ENCODE peak calls at places on chromosomes 7 and 10, in nine cellular contexts. H is lower lobe of right lung, J is GM12878, R is mesenchymal stem cell, T is cardiac muscle cell, U is fibroblast of lung, M is GM23248, F is SJSA1, Y is lung. V is an unnamed sample. For H3K9me3, the result is how much of the 10 kb centered on the place peaks cover.

GRCh38 chr10:22573820-22574569 is 140.4 kb downstream of the PIP4K2A start:
- DNase-seq in H (no peak), J (no peak), R (peak), T (peak), U (no peak), M (peak), F (peak), Y (no peak), V (no peak)

GRCh38 chr10:30798621-30799020 is 169.1 kb upstream of the LYZL2 start:
- DNase-seq in H (no peak), J (no peak), R (no peak), T (no peak), U (no peak), M (no peak), F (no peak), Y (no peak), V (no peak)

GRCh38 chr10:23063387-23064287 is 31.7 kb upstream of the MSRB2 start:
- DNase-seq in H (no peak), J (no peak), R (peak), T (peak), U (peak), M (peak), F (no peak), Y (peak), V (no peak)

GRCh38 chr7:33612434-33612833 is 292.9 kb upstream of the BMPER start:
- DNase-seq in H (no peak), J (no peak), R (peak), T (no peak), U (no peak), M (no peak), F (no peak), Y (no peak), V (no peak)

GRCh38 chr7:69963388-69963787 is 365.1 kb downstream of the AUTS2 start:
- DNase-seq in H (no peak), J (no peak), R (no peak), T (no peak), U (no peak), M (no peak), F (no peak), Y (no peak), V (no peak)

GRCh38 chr10:88032566-88032965 is 169.1 kb downstream of the PTEN start:
- DNase-seq in H (no peak), J (no peak), R (peak), T (peak), U (peak), M (peak), F (peak), Y (no peak), V (no peak)

GRCh38 chr7:132443776-132444520 is 132.3 kb downstream of the PLXNA4 start:
- DNase-seq in H (no peak), J (no peak), R (no peak), T (no peak), U (no peak), M (no peak), F (no peak), Y (no peak), V (no peak)

GRCh38 chr10:17273403-17273802 is 45.4 kb downstream of the VIM start:
- DNase-seq in H (no peak), J (no peak), R (peak), T (peak), U (peak), M (peak), F (peak), Y (no peak), V (no peak)

GRCh38 chr10:118374404-118374803 is 32.3 kb upstream of the FAM204A start:
- DNase-seq in H (no peak), J (no peak), R (no peak), T (no peak), U (peak), M (peak), F (peak), Y (no peak), V (no peak)

GRCh38 chr7:87510430-87510875 is 35.0 kb upstream of the ABCB4 start:
- DNase-seq in H (no peak), J (no peak), R (no peak), T (no peak), U (no peak), M (peak), F (no peak), Y (no peak), V (no peak)

GRCh38 chr10:62831346-62831745 is 15.2 kb upstream of the EGR2 start:
- DNase-seq in H (no peak), J (no peak), R (no peak), T (peak), U (peak), M (peak), F (no peak), Y (no peak), V (peak)

GRCh38 chr7:98758157-98758556 is 111.7 kb downstream of the TMEM130 start:
- DNase-seq in H (no peak), J (no peak), R (no peak), T (no peak), U (no peak), M (no peak), F (no peak), Y (no peak), V (no peak)

GRCh38 chr10:20776384-20776783 is 120.7 kb downstream of the NEBL start:
- DNase-seq in H (no peak), J (no peak), R (no peak), T (no peak), U (no peak), M (no peak), F (no peak), Y (no peak), V (no peak)

GRCh38 chr10:59134302-59134701 is 42.1 kb upstream of the PHYHIPL start:
- DNase-seq in H (no peak), J (no peak), R (no peak), T (no peak), U (no peak), M (no peak), F (no peak), Y (no peak), V (no peak)

GRCh38 chr7:117630907-117631564 is 151.2 kb downstream of the CFTR start:
- DNase-seq in H (no peak), J (no peak), R (no peak), T (no peak), U (no peak), M (no peak), F (no peak), Y (no peak), V (no peak)

GRCh38 chr7:108059526-108059925 is 56.6 kb upstream of the LAMB1 start:
- DNase-seq in H (no peak), J (no peak), R (no peak), T (peak), U (no peak), M (no peak), F (no peak), Y (no peak), V (no peak)

GRCh38 chr7:157619753-157620525 is 283.1 kb downstream of the DNAJB6 start:
- DNase-seq in H (no peak), J (no peak), R (no peak), T (no peak), U (no peak), M (no peak), F (no peak), Y (no peak), V (no peak)

GRCh38 chr7:143398616-143399015 is 10.0 kb downstream of the EPHA1 start:
- DNase-seq in H (no peak), J (no peak), R (no peak), T (no peak), U (no peak), M (no peak), F (no peak), Y (no peak), V (no peak)

GRCh38 chr10:100359529-100360150 is 12.6 kb downstream of the SCD start:
- DNase-seq in H (no peak), J (no peak), R (no peak), T (no peak), U (no peak), M (no peak), F (no peak), Y (no peak), V (no peak)

GRCh38 chr10:26441491-26442214 is 3.5 kb downstream of the APBB1IP start:
- DNase-seq in H (no peak), J (no peak), R (no peak), T (no peak), U (peak), M (peak), F (no peak), Y (no peak), V (no peak)

GRCh38 chr10:87656431-87657072 is 3.1 kb upstream of the PAPSS2 start:
- DNase-seq in H (no peak), J (no peak), R (peak), T (peak), U (peak), M (peak), F (peak), Y (no peak), V (no peak)

GRCh38 chr7:142632291-142633134 is 116.8 kb upstream of the PRSS1 start:
- DNase-seq in H (peak), J (peak), R (peak), T (peak), U (peak), M (peak), F (peak), Y (peak), V (no peak)

GRCh38 chr7:158124671-158125079 is 462.9 kb downstream of the PTPRN2 start:
- DNase-seq in H (no peak), J (no peak), R (no peak), T (no peak), U (no peak), M (no peak), F (no peak), Y (no peak), V (no peak)

GRCh38 chr7:12788171-12788570 is 100.7 kb downstream of the ARL4A start:
- DNase-seq in H (no peak), J (no peak), R (no peak), T (no peak), U (no peak), M (no peak), F (no peak), Y (no peak), V (no peak)

GRCh38 chr10:126895214-126895781 is 9.9 kb upstream of the DOCK1 start:
- DNase-seq in H (no peak), J (no peak), R (no peak), T (no peak), U (no peak), M (no peak), F (no peak), Y (no peak), V (no peak)

GRCh38 chr7:138875794-138876193 is 77.8 kb upstream of the ATP6V0A4 start:
- DNase-seq in H (no peak), J (no peak), R (peak), T (peak), U (peak), M (peak), F (peak), Y (no peak), V (peak)

GRCh38 chr7:26065652-26066051 is 86.3 kb upstream of the NFE2L3 start:
- DNase-seq in H (no peak), J (no peak), R (no peak), T (no peak), U (no peak), M (no peak), F (no peak), Y (no peak), V (no peak)

GRCh38 chr10:120719333-120719732 is 131.8 kb upstream of the WDR11 start:
- DNase-seq in H (no peak), J (peak), R (no peak), T (no peak), U (no peak), M (no peak), F (no peak), Y (no peak), V (no peak)

GRCh38 chr7:140669352-140669751 is 3.4 kb upstream of the ADCK2 start:
- DNase-seq in H (no peak), J (no peak), R (no peak), T (no peak), U (no peak), M (no peak), F (no peak), Y (no peak), V (no peak)

DNA sequence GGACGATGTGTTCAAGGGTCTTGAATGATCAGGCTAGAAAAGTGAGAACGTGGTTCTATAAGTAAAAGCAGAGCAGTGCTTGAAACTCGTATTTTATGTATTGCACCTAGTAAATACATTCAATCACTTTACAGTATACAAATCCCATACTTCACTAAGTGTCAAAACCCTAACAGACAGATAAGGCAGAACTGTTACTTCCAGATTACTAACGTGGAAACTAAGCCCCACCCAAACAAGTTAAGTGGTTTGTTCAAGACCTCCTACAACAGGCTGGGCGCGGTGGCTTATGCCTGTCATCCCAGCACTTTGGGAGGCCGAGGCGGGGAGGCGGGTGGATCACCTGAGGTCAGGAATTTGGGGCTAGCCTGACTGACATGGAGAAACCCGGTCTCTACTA is 9.2 kb upstream of the MYO1G start:
- DNase-seq in H (no peak), J (no peak), R (no peak), T (no peak), U (no peak), M (no peak), F (no peak), Y (no peak), V (no peak)
- H3K4me3 ChIP-seq in H (no peak), J (no peak), R (no peak), T (no peak), U (no peak), M (no peak), F (no peak), Y (no peak), V (no peak)

DNA sequence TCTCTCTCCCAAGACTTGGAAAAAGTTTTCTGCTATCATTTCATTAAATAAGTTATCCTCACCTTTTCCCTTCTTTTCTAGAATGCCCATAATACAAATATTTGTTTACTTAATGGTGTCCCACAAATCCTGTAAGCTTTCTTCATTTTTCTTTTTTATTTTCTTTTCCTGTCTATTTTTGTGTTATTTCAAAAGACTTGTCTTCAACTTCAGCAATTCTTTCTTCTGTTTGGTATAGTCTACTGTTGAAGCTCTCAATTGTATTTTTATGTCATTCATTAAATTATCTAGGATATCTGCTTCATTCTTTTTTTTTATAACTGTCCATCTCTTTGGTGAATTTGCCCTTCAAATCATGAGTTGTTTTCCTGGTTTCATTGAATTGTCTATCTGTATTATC is 25.1 kb upstream of the PLA2G12B start:
- DNase-seq in H (no peak), J (no peak), R (no peak), T (no peak), U (no peak), M (no peak), F (no peak), Y (no peak), V (no peak)
- H3K9me3 ChIP-seq in H (under half), J (under half), R (half or more), T (under half), U (under half), M (under half), F (under half), Y (under half), V (under half)

DNA sequence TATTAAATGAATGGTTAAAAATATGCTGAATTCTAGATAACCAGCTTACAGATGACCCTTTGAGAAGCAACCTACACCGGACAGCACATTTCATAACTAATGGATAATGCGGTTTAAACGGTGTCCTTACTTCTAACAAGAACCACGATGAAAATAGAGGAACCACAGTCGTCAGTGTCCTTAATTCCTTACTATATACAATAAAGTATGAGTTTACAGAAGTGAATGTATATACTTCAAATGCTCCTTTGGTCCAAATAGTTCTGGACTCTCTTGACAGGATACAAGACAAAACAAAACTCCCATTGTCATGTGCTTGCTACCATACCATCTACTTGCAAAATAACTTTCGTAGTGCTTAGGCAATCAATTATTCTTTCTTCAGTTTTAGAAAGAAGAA is 2.4 kb downstream of the NAMPT start:
- DNase-seq in H (no peak), J (no peak), R (peak), T (no peak), U (no peak), M (no peak), F (no peak), Y (no peak), V (no peak)
- H3K4me3 ChIP-seq in H (peak), J (peak), R (no peak), T (no peak), U (no peak), M (peak), F (no peak), Y (no peak), V (no peak)

GRCh38 chr10:105466521-105466920 is 825.4 kb downstream of the SORCS3 start:
- DNase-seq in H (no peak), J (no peak), R (no peak), T (no peak), U (no peak), M (no peak), F (no peak), Y (no peak), V (no peak)
- H3K9me3 ChIP-seq in H (under half), J (under half), R (under half), T (under half), U (under half), M (under half), F (under half), Y (under half), V (under half)

GRCh38 chr10:6401562-6402348 is 178.3 kb downstream of the PRKCQ start:
- DNase-seq in H (peak), J (peak), R (peak), T (peak), U (peak), M (peak), F (peak), Y (peak), V (peak)
- H3K4me3 ChIP-seq in H (peak), J (no peak), R (no peak), T (peak), U (peak), M (peak), F (peak), Y (no peak), V (peak)

GRCh38 chr10:71213127-71213616 is 802 bp downstream of the UNC5B start:
- DNase-seq in H (peak), J (no peak), R (peak), T (peak), U (peak), M (peak), F (no peak), Y (peak), V (no peak)

GRCh38 chr10:71212249-71213126 is at the start of gene UNC5B:
- DNase-seq in H (peak), J (no peak), R (peak), T (peak), U (peak), M (peak), F (peak), Y (peak), V (peak)

GRCh38 chr10:71214641-71215160 is 2.3 kb downstream of the UNC5B start:
- DNase-seq in H (no peak), J (no peak), R (no peak), T (no peak), U (no peak), M (no peak), F (no peak), Y (no peak), V (no peak)

GRCh38 chr10:71211759-71212248 is 566 bp upstream of the UNC5B start:
- DNase-seq in H (no peak), J (no peak), R (no peak), T (no peak), U (no peak), M (no peak), F (no peak), Y (no peak), V (no peak)

DNA sequence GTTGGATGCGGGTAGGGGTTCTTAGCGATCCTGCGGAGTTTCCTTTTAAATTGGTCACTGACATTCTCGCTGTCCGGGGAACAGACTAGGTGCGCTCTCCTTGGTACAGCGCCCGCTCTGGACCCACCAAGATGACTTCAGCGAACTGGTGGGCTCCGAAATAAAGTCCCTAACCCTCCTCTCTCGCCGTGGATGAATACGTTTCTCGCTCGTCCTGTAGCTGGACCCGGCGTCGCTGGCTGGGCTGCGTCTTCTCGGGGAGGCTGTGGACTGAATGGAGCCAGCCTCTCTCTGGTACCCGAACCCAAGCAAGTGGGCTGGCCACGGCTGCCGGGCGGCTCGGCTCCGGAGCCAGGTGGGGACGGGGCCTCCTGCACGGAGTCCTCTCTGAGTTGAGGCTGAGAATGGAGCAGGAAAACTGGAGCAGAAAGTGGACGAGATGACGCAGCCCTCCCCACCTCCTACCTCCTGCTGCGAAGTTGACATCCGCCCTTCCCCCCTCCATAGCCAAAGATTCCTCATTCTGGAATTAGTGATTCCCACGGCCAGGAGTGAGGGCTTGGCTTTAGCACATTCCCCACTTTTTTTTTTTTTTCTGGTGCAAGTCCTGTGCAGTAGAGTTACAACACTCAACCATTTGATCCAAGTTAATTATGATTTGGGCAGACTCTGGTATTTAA is 1.5 kb downstream of the UNC5B start:
- DNase-seq in H (no peak), J (no peak), R (peak), T (peak), U (peak), M (peak), F (no peak), Y (no peak), V (no peak)
- H3K9me3 ChIP-seq in H (under half), J (under half), R (under half), T (under half), U (under half), M (under half), F (under half), Y (under half), V (under half)

GRCh38 chr7:130884437-130885417 is 150.7 kb upstream of the KLF14 start:
- DNase-seq in H (peak), J (no peak), R (peak), T (peak), U (peak), M (peak), F (no peak), Y (no peak), V (no peak)
- H3K4me3 ChIP-seq in H (no peak), J (no peak), R (no peak), T (no peak), U (no peak), M (no peak), F (no peak), Y (no peak), V (no peak)

GRCh38 chr7:18771834-18772566 is 276.5 kb downstream of the HDAC9 start:
- DNase-seq in H (no peak), J (no peak), R (no peak), T (no peak), U (no peak), M (peak), F (no peak), Y (no peak), V (no peak)
- H3K9me3 ChIP-seq in H (under half), J (under half), R (under half), T (under half), U (under half), M (under half), F (under half), Y (under half), V (under half)

V was measured in AG04450.